ENCODE peak calls at places on chromosome 20, in seven cellular contexts. G is amygdala, H is fibroblast of mammary gland, B is Kasumi-1, C is non-pigmented ciliary epithelial cell, A is aorta, Z is WTC11. E is an unnamed sample.

GRCh38 chr20:51801220-51801991 is 915 bp downstream of the SALL4 start:
- DNase-seq in G (no peak), H (no peak), B (no peak), C (no peak), A (no peak), Z (peak), E (no peak)

GRCh38 chr20:23446505-23446904 is 6.2 kb downstream of the CST11 start:
- DNase-seq in G (no peak), H (peak), B (peak), C (peak), A (peak), Z (peak), E (peak)

GRCh38 chr20:21270806-21271205 is 32.3 kb upstream of the XRN2 start:
- DNase-seq in G (no peak), H (no peak), B (no peak), C (no peak), A (no peak), Z (no peak), E (no peak)

GRCh38 chr20:62616728-62617621 is 25.3 kb upstream of the SLCO4A1 start:
- DNase-seq in G (no peak), H (peak), B (peak), C (no peak), A (peak), Z (peak), E (peak)

GRCh38 chr20:2767768-2768631 is 32.4 kb downstream of the CPXM1 start:
- DNase-seq in G (no peak), H (peak), B (no peak), C (no peak), A (peak), Z (no peak), E (no peak)

GRCh38 chr20:16479666-16480065 is 93.6 kb downstream of the KIF16B start:
- DNase-seq in G (no peak), H (no peak), B (no peak), C (no peak), A (no peak), Z (no peak), E (no peak)

GRCh38 chr20:420721-421574 is 12.8 kb downstream of the RBCK1 start:
- DNase-seq in G (no peak), H (no peak), B (no peak), C (no peak), A (peak), Z (peak), E (no peak)

GRCh38 chr20:35465976-35466375 is 10.6 kb downstream of the CEP250 start:
- DNase-seq in G (no peak), H (peak), B (no peak), C (no peak), A (no peak), Z (no peak), E (no peak)

GRCh38 chr20:48624315-48625020 is 203.3 kb downstream of the PREX1 start:
- DNase-seq in G (no peak), H (no peak), B (no peak), C (no peak), A (peak), Z (no peak), E (no peak)

GRCh38 chr20:13302647-13303425 is 81.8 kb downstream of the ISM1 start:
- DNase-seq in G (no peak), H (peak), B (peak), C (no peak), A (no peak), Z (peak), E (no peak)

GRCh38 chr20:46683939-46684750 is 5.1 kb downstream of the TP53RK start:
- DNase-seq in G (no peak), H (peak), B (no peak), C (no peak), A (peak), Z (peak), E (no peak)

GRCh38 chr20:19815553-19815991 is 57.5 kb downstream of the RIN2 start:
- DNase-seq in G (no peak), H (peak), B (no peak), C (peak), A (no peak), Z (no peak), E (no peak)

GRCh38 chr20:2955257-2955950 is 82.1 kb downstream of the PTPRA start:
- DNase-seq in G (no peak), H (no peak), B (peak), C (no peak), A (no peak), Z (no peak), E (no peak)

GRCh38 chr20:62426678-62427077 is 661 bp downstream of the RBBP8NL start:
- DNase-seq in G (no peak), H (no peak), B (no peak), C (no peak), A (no peak), Z (peak), E (peak)

GRCh38 chr20:12217382-12217781 is 299.7 kb downstream of the BTBD3 start:
- DNase-seq in G (no peak), H (peak), B (no peak), C (no peak), A (no peak), Z (no peak), E (no peak)